ENCODE peak calls at places on chromosomes 7 and 10, in five cellular contexts. One of them, this sample, is unnamed.

GRCh38 chr10:32953277-32953927 is 4.6 kb downstream of the ITGB1 start:
- DNase-seq in MM.1S: no peak
- DNase-seq in uterus: no peak
- DNase-seq in heart left ventricle: no peak
- DNase-seq in lower lobe of right lung: no peak
- DNase-seq in this sample: no peak

GRCh38 chr7:19677201-19677600 is 31.6 kb downstream of the POLR1F start:
- DNase-seq in MM.1S: peak
- DNase-seq in uterus: no peak
- DNase-seq in heart left ventricle: no peak
- DNase-seq in lower lobe of right lung: no peak
- DNase-seq in this sample: no peak

GRCh38 chr7:154482863-154483262 is 430.7 kb downstream of the DPP6 start:
- DNase-seq in MM.1S: no peak
- DNase-seq in uterus: no peak
- DNase-seq in heart left ventricle: no peak
- DNase-seq in lower lobe of right lung: no peak
- DNase-seq in this sample: no peak

GRCh38 chr7:147311332-147311731 is 1194.7 kb downstream of the CNTNAP2 start:
- DNase-seq in MM.1S: no peak
- DNase-seq in uterus: no peak
- DNase-seq in heart left ventricle: no peak
- DNase-seq in lower lobe of right lung: no peak
- DNase-seq in this sample: peak

GRCh38 chr7:734808-735207 is 7.7 kb upstream of the PRKAR1B start:
- DNase-seq in MM.1S: no peak
- DNase-seq in uterus: no peak
- DNase-seq in heart left ventricle: no peak
- DNase-seq in lower lobe of right lung: no peak
- DNase-seq in this sample: no peak

GRCh38 chr10:47340613-47341170 is 7.5 kb upstream of the RBP3 start:
- DNase-seq in MM.1S: peak
- DNase-seq in uterus: peak
- DNase-seq in heart left ventricle: no peak
- DNase-seq in lower lobe of right lung: no peak
- DNase-seq in this sample: peak

GRCh38 chr10:4606856-4607636 is 219.0 kb upstream of the AKR1E2 start:
- DNase-seq in MM.1S: no peak
- DNase-seq in uterus: no peak
- DNase-seq in heart left ventricle: no peak
- DNase-seq in lower lobe of right lung: no peak
- DNase-seq in this sample: no peak

GRCh38 chr7:17099083-17099973 is 199.1 kb upstream of the AHR start:
- DNase-seq in MM.1S: no peak
- DNase-seq in uterus: no peak
- DNase-seq in heart left ventricle: no peak
- DNase-seq in lower lobe of right lung: peak
- DNase-seq in this sample: no peak

GRCh38 chr7:142130282-142130681 is 18.8 kb downstream of the MGAM2 start:
- DNase-seq in MM.1S: no peak
- DNase-seq in uterus: no peak
- DNase-seq in heart left ventricle: no peak
- DNase-seq in lower lobe of right lung: no peak
- DNase-seq in this sample: no peak

GRCh38 chr7:68610751-68611150 is 987.5 kb upstream of the AUTS2 start:
- DNase-seq in MM.1S: no peak
- DNase-seq in uterus: no peak
- DNase-seq in heart left ventricle: no peak
- DNase-seq in lower lobe of right lung: no peak
- DNase-seq in this sample: no peak

GRCh38 chr7:117193564-117193963 is 129.3 kb downstream of the WNT2 start:
- DNase-seq in MM.1S: no peak
- DNase-seq in uterus: no peak
- DNase-seq in heart left ventricle: no peak
- DNase-seq in lower lobe of right lung: no peak
- DNase-seq in this sample: no peak

GRCh38 chr10:4407783-4408182 is 418.2 kb upstream of the AKR1E2 start:
- DNase-seq in MM.1S: no peak
- DNase-seq in uterus: no peak
- DNase-seq in heart left ventricle: no peak
- DNase-seq in lower lobe of right lung: no peak
- DNase-seq in this sample: no peak

GRCh38 chr7:94512735-94513564 is 3.3 kb downstream of the CASD1 start:
- DNase-seq in MM.1S: no peak
- DNase-seq in uterus: no peak
- DNase-seq in heart left ventricle: no peak
- DNase-seq in lower lobe of right lung: no peak
- DNase-seq in this sample: no peak

GRCh38 chr7:121049028-121049791 is 60.7 kb downstream of the CPED1 start:
- DNase-seq in MM.1S: no peak
- DNase-seq in uterus: no peak
- DNase-seq in heart left ventricle: no peak
- DNase-seq in lower lobe of right lung: no peak
- DNase-seq in this sample: no peak

GRCh38 chr7:142553216-142553615 is 196.1 kb upstream of the PRSS1 start:
- DNase-seq in MM.1S: no peak
- DNase-seq in uterus: no peak
- DNase-seq in heart left ventricle: no peak
- DNase-seq in lower lobe of right lung: no peak
- DNase-seq in this sample: no peak

GRCh38 chr7:117158941-117159705 is 163.7 kb downstream of the WNT2 start:
- DNase-seq in MM.1S: no peak
- DNase-seq in uterus: no peak
- DNase-seq in heart left ventricle: no peak
- DNase-seq in lower lobe of right lung: no peak
- DNase-seq in this sample: no peak

GRCh38 chr7:74277636-74278035 is 11.6 kb upstream of the CLIP2 start:
- DNase-seq in MM.1S: no peak
- DNase-seq in uterus: no peak
- DNase-seq in heart left ventricle: no peak
- DNase-seq in lower lobe of right lung: no peak
- DNase-seq in this sample: no peak

GRCh38 chr7:64999165-65000004 is 7.1 kb downstream of the ERV3-1 start:
- DNase-seq in MM.1S: peak
- DNase-seq in uterus: no peak
- DNase-seq in heart left ventricle: no peak
- DNase-seq in lower lobe of right lung: peak
- DNase-seq in this sample: no peak

GRCh38 chr7:158272509-158273137 is 315.0 kb downstream of the PTPRN2 start:
- DNase-seq in MM.1S: no peak
- DNase-seq in uterus: no peak
- DNase-seq in heart left ventricle: no peak
- DNase-seq in lower lobe of right lung: no peak
- DNase-seq in this sample: no peak

GRCh38 chr10:95475827-95476481 is 85.2 kb downstream of the SORBS1 start:
- DNase-seq in MM.1S: no peak
- DNase-seq in uterus: no peak
- DNase-seq in heart left ventricle: no peak
- DNase-seq in lower lobe of right lung: no peak
- DNase-seq in this sample: no peak

GRCh38 chr10:64174666-64175265 is 653.6 kb downstream of the REEP3 start:
- DNase-seq in MM.1S: no peak
- DNase-seq in uterus: no peak
- DNase-seq in heart left ventricle: no peak
- DNase-seq in lower lobe of right lung: no peak
- DNase-seq in this sample: no peak

DNA sequence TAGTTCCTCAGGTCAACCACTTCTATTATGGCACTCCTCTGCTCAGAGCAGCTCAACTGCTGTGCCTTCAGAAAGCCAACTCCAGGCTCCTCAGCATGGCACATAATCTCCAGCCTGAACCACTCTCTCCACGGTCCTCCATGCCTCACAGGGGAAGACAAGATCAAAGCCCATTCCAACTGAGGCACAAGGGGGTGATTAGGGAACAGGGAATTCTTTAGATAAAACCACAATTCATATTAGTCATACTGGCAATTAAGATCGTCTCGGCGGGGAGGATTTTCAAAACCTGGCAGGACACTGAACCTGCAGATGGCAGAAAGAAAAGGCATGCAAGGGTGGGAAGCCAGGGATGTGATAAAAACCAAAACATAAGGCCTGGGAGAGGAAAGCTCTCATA is 361.6 kb downstream of the FGFR2 start:
- DNase-seq in MM.1S: no peak
- DNase-seq in uterus: no peak
- DNase-seq in heart left ventricle: no peak
- DNase-seq in lower lobe of right lung: no peak
- DNase-seq in this sample: no peak
- H3K27ac ChIP-seq in MM.1S: no peak
- H3K27ac ChIP-seq in uterus: no peak
- H3K27ac ChIP-seq in heart left ventricle: no peak
- H3K27ac ChIP-seq in lower lobe of right lung: no peak
- H3K27ac ChIP-seq in this sample: no peak

GRCh38 chr7:29955799-29956476 is 33.7 kb downstream of the SCRN1 start:
- DNase-seq in MM.1S: no peak
- DNase-seq in uterus: no peak
- DNase-seq in heart left ventricle: no peak
- DNase-seq in lower lobe of right lung: peak
- DNase-seq in this sample: no peak

GRCh38 chr7:29955075-29955792 is 34.4 kb downstream of the SCRN1 start:
- DNase-seq in MM.1S: no peak
- DNase-seq in uterus: no peak
- DNase-seq in heart left ventricle: no peak
- DNase-seq in lower lobe of right lung: no peak
- DNase-seq in this sample: no peak

GRCh38 chr7:29951206-29951605 is 38.4 kb downstream of the SCRN1 start:
- DNase-seq in MM.1S: no peak
- DNase-seq in uterus: no peak
- DNase-seq in heart left ventricle: no peak
- DNase-seq in lower lobe of right lung: no peak
- DNase-seq in this sample: no peak

GRCh38 chr7:29956477-29956836 is 33.1 kb downstream of the SCRN1 start:
- DNase-seq in MM.1S: no peak
- DNase-seq in uterus: no peak
- DNase-seq in heart left ventricle: no peak
- DNase-seq in lower lobe of right lung: no peak
- DNase-seq in this sample: no peak

DNA sequence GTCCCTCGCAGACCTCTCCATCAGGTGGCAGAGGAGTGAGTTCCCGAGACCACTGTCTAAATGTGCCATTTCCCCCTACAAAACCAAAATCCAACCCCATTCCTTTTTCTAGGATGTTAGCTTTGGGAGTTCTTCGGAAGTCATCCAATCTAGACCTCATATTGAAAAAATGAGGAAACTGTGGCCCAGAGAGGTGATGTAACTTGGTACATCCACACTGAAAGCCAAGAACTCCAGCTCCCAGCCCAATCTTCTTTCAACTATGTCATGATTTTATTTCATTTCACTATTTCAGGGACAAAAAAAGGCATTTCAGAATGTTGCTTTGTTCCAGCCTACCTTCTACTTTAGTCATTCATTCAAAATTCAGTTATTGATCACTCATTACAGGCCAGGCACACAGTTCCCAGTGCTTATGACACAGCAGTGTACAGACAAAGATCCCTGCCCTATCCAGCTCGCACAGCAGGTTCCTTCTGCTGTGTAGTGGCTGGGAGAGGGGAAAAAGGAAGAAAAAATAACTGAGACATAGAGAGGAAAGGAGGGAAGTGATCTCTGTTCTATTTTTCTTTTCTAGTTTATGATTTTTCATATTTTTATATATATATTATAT is 35.8 kb downstream of the SCRN1 start:
- DNase-seq in MM.1S: no peak
- DNase-seq in uterus: no peak
- DNase-seq in heart left ventricle: no peak
- DNase-seq in lower lobe of right lung: no peak
- DNase-seq in this sample: no peak
- H3K27ac ChIP-seq in MM.1S: no peak
- H3K27ac ChIP-seq in uterus: no peak
- H3K27ac ChIP-seq in heart left ventricle: peak
- H3K27ac ChIP-seq in lower lobe of right lung: no peak
- H3K27ac ChIP-seq in this sample: no peak

GRCh38 chr10:37972396-37972795 is 4.1 kb downstream of the ZNF25 start:
- DNase-seq in MM.1S: no peak
- DNase-seq in uterus: no peak
- DNase-seq in heart left ventricle: no peak
- DNase-seq in lower lobe of right lung: no peak
- DNase-seq in this sample: no peak
- H3K27ac ChIP-seq in MM.1S: no peak
- H3K27ac ChIP-seq in uterus: no peak
- H3K27ac ChIP-seq in heart left ventricle: no peak
- H3K27ac ChIP-seq in lower lobe of right lung: no peak
- H3K27ac ChIP-seq in this sample: no peak

GRCh38 chr7:66306243-66306642 is 101.1 kb downstream of the TPST1 start:
- DNase-seq in MM.1S: no peak
- DNase-seq in uterus: no peak
- DNase-seq in heart left ventricle: no peak
- DNase-seq in lower lobe of right lung: no peak
- DNase-seq in this sample: no peak
- H3K27ac ChIP-seq in MM.1S: no peak
- H3K27ac ChIP-seq in uterus: no peak
- H3K27ac ChIP-seq in heart left ventricle: no peak
- H3K27ac ChIP-seq in lower lobe of right lung: no peak
- H3K27ac ChIP-seq in this sample: no peak

GRCh38 chr10:114629083-114629823 is 28.8 kb downstream of the ABLIM1 start:
- DNase-seq in MM.1S: no peak
- DNase-seq in uterus: no peak
- DNase-seq in heart left ventricle: no peak
- DNase-seq in lower lobe of right lung: no peak
- DNase-seq in this sample: no peak
- H3K27ac ChIP-seq in MM.1S: no peak
- H3K27ac ChIP-seq in uterus: no peak
- H3K27ac ChIP-seq in heart left ventricle: peak
- H3K27ac ChIP-seq in lower lobe of right lung: no peak
- H3K27ac ChIP-seq in this sample: peak

DNA sequence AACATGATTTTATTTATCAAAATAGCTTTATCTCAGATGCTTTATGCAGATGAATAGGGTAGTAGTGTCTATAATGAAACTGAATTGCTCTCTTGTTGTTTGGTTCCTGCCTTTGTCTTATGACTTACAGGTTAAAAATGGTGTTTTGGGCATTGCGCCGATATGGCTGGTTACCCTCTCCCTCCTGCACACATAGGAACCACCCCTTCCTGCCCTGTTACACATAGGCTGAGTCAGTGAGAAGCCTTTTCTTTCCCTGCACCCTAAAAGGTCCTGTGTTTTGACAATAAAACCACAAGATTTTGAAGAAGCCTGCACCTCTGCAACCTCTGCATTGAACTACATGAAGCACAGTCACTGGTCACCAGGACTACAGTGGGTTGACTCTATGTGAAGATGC is 655.8 kb upstream of the ANKRD30A start:
- DNase-seq in MM.1S: no peak
- DNase-seq in uterus: no peak
- DNase-seq in heart left ventricle: no peak
- DNase-seq in lower lobe of right lung: no peak
- DNase-seq in this sample: no peak
- H3K27ac ChIP-seq in MM.1S: no peak
- H3K27ac ChIP-seq in uterus: no peak
- H3K27ac ChIP-seq in heart left ventricle: no peak
- H3K27ac ChIP-seq in lower lobe of right lung: no peak
- H3K27ac ChIP-seq in this sample: no peak